ENCODE peak calls at places on chromosomes 5 and 9, in six cellular contexts. E is dorsolateral prefrontal cortex, G is right lobe of liver, X is body of pancreas, T is pancreas, L is mucosa of descending colon. B is an unnamed sample.

GRCh38 chr9:89502038-89502601 is 4.2 kb upstream of the SEMA4D start:
- DNase-seq in E (no peak), G (no peak), X (no peak), T (no peak), L (no peak), B (no peak)

GRCh38 chr5:5650242-5650641 is 227.8 kb downstream of the ICE1 start:
- DNase-seq in E (no peak), G (no peak), X (no peak), T (no peak), L (no peak), B (no peak)

GRCh38 chr9:127608104-127608966 is 3.7 kb upstream of the STXBP1 start:
- DNase-seq in E (peak), G (peak), X (peak), T (peak), L (peak), B (peak)

GRCh38 chr5:129903466-129904101 is 681 bp upstream of the CHSY3 start:
- DNase-seq in E (no peak), G (no peak), X (no peak), T (no peak), L (no peak), B (no peak)

GRCh38 chr9:108655818-108656217 is 200.0 kb downstream of the ACTL7B start:
- DNase-seq in E (no peak), G (no peak), X (no peak), T (no peak), L (no peak), B (no peak)

GRCh38 chr5:172543484-172544298 is 89.4 kb upstream of the SH3PXD2B start:
- DNase-seq in E (no peak), G (no peak), X (no peak), T (no peak), L (no peak), B (no peak)

GRCh38 chr5:174542466-174542865 is 181.9 kb upstream of the MSX2 start:
- DNase-seq in E (no peak), G (no peak), X (no peak), T (no peak), L (no peak), B (no peak)

GRCh38 chr9:96048954-96049831 is 173.7 kb downstream of the ERCC6L2 start:
- DNase-seq in E (peak), G (peak), X (peak), T (peak), L (no peak), B (no peak)

GRCh38 chr9:120913673-120914266 is 12.8 kb downstream of the TRAF1 start:
- DNase-seq in E (no peak), G (no peak), X (no peak), T (no peak), L (no peak), B (no peak)

DNA sequence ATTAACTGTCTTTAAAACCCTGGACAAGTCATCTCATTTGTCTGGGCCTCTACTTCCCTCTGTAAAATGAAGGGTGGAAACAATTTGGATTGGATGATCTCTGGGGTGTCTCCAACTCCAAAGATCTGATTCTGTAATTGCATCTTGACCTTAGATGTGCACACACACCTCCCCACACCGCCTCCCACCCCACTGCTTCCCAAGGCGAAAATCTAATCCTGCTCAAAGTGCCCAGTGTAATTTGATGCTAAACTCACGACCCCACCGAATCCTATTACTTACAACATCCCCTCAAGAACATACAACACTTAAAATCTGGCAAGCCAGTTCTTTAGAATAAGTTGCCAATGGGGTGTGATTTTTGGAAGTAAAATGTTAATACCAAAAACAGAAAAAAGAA is 1.3 kb upstream of the SGCD start:
- DNase-seq in E (no peak), G (no peak), X (no peak), T (no peak), L (no peak), B (no peak)
- H3K4me3 ChIP-seq in E (no peak), G (no peak), X (no peak), T (no peak), L (no peak), B (no peak)

DNA sequence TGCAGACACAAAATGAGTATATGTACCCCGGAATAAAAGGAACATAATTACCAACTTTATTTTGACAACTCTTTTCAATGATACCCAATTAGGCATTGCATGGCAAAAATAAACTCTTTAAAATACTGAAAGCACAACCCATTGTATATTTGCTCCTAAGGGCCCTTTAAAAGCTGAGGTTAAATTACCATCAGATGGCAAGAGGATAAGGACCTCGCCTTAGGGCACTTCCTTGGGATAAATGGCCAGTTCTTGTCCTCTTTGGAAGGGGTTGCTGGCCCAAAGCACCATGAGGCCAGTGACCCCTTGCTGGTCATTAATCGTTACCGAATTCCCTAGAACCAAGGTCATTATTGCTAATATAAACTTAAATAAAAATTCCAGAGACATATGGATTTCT is 46.0 kb downstream of the EBF1 start:
- DNase-seq in E (no peak), G (no peak), X (no peak), T (no peak), L (no peak), B (no peak)
- H3K4me3 ChIP-seq in E (no peak), G (no peak), X (no peak), T (no peak), L (no peak), B (no peak)

GRCh38 chr9:4600363-4600762 is 61.7 kb upstream of the PLPP6 start:
- DNase-seq in E (no peak), G (no peak), X (no peak), T (no peak), L (no peak), B (no peak)

GRCh38 chr9:4603830-4604229 is 58.3 kb upstream of the PLPP6 start:
- DNase-seq in E (no peak), G (no peak), X (no peak), T (no peak), L (no peak), B (no peak)

GRCh38 chr9:4604678-4605095 is 57.4 kb upstream of the PLPP6 start:
- DNase-seq in E (no peak), G (peak), X (peak), T (no peak), L (peak), B (peak)
- H3K4me3 ChIP-seq in E (no peak), G (no peak), X (no peak), T (no peak), L (no peak), B (no peak)

DNA sequence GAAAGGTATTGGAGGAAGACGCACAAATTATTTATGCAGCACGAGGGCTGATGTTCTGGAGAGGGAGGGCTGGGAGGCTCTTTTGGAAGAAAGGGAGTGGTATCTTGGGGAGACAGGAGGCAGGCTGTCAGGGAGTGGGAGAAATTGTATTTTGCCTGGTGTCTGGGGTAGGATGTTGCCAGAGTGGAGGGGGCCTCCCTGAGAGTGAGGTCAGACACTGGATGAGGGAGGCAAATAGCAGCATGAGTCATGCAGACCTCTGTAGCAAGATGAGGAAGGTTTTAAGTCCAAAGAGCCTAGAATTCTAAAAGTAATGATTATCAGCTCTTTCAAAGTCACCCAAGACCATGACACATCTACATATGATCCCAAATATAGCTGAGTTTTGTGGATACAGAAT is 158.0 kb downstream of the DMRT2 start:
- DNase-seq in E (no peak), G (no peak), X (no peak), T (no peak), L (no peak), B (peak)
- H3K4me3 ChIP-seq in E (no peak), G (no peak), X (no peak), T (no peak), L (no peak), B (no peak)

GRCh38 chr9:70563010-70563409 is 148.6 kb upstream of the KLF9 start:
- DNase-seq in E (no peak), G (no peak), X (no peak), T (no peak), L (no peak), B (no peak)

GRCh38 chr9:70563437-70564204 is 149.2 kb upstream of the KLF9 start:
- DNase-seq in E (no peak), G (no peak), X (no peak), T (no peak), L (peak), B (peak)

GRCh38 chr9:70566743-70567142 is 152.3 kb upstream of the KLF9 start:
- DNase-seq in E (no peak), G (no peak), X (peak), T (no peak), L (no peak), B (no peak)

GRCh38 chr9:70566066-70566465 is 151.6 kb upstream of the KLF9 start:
- DNase-seq in E (no peak), G (no peak), X (no peak), T (no peak), L (no peak), B (no peak)

GRCh38 chr9:70564464-70565190 is 150.2 kb upstream of the KLF9 start:
- DNase-seq in E (no peak), G (no peak), X (no peak), T (no peak), L (no peak), B (no peak)
- H3K4me3 ChIP-seq in E (no peak), G (no peak), X (no peak), T (no peak), L (no peak), B (no peak)

DNA sequence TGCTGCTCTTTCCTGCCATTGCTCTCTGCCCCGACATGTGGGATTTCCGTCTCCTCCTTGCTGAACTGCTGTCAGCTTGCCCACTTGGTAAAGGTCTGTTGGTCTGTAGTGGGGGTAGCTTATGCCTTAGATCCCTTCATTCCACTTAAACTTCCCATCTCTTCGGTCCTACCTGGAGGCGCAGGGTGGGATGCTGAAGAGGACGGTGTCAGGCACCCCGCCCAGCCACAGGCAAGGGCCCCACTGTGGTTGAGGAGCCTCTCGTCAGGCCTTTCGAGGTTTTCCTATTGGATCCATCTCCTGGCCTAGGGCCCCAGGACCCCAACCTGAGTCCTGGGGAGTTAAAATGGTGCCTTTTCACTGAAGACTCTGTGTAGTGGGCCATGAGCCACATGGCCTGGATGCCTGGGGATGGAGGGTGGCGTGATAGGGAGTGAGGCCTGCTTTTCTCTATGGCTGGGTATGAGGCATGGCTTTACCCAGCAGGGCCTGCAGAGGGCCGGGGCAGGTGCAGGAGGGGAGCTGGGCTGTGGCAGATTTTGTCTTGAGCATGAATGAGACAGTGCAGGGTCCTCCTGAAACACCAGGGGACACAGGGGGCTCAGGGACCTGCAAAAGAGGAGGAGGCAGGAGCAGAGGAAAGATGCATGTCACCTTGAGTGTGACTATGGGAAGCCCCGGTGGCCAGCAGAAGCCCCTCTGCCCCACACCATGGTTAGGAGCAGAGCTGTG is 25.8 kb upstream of the RNF130 start:
- DNase-seq in E (peak), G (no peak), X (no peak), T (no peak), L (no peak), B (no peak)
- H3K4me3 ChIP-seq in E (no peak), G (no peak), X (no peak), T (no peak), L (no peak), B (no peak)

DNA sequence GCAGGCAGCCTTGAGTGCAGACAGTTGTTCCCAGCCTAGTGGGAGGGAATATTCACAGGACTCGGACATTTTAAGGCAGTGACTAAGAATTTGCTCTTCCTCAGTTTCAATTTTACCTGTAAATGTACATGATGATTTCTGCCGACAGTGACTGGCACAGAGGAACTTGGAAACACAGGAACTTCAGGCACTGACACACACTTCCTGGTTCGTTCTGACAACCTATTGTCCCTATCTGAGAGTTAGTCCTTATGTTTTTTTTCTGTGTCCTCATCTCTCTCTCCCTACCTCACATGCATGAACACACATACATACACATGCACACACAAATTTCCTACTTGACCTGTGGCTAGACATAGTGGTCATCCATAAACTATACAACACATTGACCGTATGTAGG is 89.4 kb upstream of the CD180 start:
- DNase-seq in E (no peak), G (no peak), X (no peak), T (no peak), L (no peak), B (peak)
- H3K4me3 ChIP-seq in E (no peak), G (no peak), X (no peak), T (no peak), L (no peak), B (no peak)

DNA sequence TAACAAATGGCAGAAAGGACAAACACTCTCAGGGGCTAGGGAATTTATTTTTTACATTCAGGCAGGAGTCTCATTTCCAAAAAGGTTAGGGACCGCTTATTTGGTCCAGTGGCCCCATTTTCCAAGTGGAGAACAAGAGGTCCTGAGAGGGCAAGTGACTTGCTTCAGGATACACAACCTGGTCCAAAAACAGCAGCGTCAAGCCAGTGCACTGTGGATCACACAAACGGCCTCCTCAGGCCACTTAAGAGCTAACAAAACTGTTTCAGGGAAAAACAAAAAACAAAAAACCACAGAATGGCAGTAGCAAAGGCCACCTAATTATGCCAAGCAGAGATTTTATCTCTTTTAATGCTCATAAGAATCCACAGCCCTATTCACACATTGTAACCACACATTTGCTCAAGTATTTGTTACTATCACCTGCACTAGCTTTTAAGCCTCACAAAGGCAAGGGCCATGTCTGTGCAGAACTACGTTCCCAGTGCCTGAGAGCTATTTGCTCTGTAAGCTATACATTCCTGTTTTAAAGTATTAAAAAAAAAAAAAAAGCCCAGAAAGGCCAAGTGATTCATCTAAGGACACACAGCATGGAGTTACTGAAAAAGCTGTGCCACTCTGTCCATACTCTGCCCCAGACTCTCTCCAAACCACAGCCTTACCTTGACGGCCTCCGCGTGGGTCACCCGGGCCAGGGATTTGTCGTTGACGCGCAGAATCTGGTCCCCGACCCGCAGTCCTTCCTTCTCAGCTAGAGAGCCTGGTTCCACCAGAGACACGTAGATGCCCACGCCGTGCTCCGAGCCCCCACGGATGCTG is 1.5 kb downstream of the WHRN start:
- DNase-seq in E (no peak), G (no peak), X (no peak), T (no peak), L (no peak), B (no peak)
- H3K4me3 ChIP-seq in E (peak), G (no peak), X (peak), T (peak), L (no peak), B (no peak)

GRCh38 chr5:150612405-150612804 is 28.1 kb upstream of the SYNPO start:
- DNase-seq in E (no peak), G (no peak), X (no peak), T (no peak), L (peak), B (peak)

GRCh38 chr5:150608991-150609390 is 31.5 kb upstream of the SYNPO start:
- DNase-seq in E (no peak), G (no peak), X (no peak), T (no peak), L (no peak), B (no peak)

GRCh38 chr5:150609843-150610584 is 30.4 kb upstream of the SYNPO start:
- DNase-seq in E (no peak), G (peak), X (no peak), T (no peak), L (peak), B (no peak)

GRCh38 chr5:150612905-150613670 is 27.4 kb upstream of the SYNPO start:
- DNase-seq in E (no peak), G (peak), X (peak), T (no peak), L (no peak), B (no peak)

DNA sequence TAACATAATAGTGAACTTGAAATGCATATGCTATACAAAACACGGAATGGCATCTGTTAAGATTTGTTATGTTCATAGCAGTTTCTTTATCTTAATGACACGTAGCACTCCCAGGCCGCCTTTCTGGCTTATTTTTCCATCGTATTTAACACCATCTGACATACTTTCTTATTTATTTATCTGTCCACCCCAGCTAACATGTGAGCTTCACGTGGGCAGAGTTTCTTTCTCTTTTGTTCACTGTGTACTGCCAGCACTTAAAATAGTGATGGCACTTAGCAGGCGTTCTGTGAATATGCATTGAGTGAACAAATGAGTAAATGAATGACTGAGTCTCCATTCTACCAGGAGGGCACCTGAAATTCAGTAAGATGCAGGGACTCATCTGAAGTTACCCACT is 29.4 kb upstream of the SYNPO start:
- DNase-seq in E (no peak), G (peak), X (no peak), T (no peak), L (no peak), B (no peak)
- H3K4me3 ChIP-seq in E (no peak), G (no peak), X (no peak), T (no peak), L (no peak), B (no peak)

GRCh38 chr5:127876384-127876783 is 173.2 kb downstream of the CCDC192 start:
- DNase-seq in E (no peak), G (no peak), X (no peak), T (no peak), L (no peak), B (no peak)
- H3K4me3 ChIP-seq in E (no peak), G (no peak), X (no peak), T (no peak), L (no peak), B (no peak)

B was measured in bronchial epithelial cell.